ENCODE peak calls at places on chromosomes 16 and 17, in four cellular contexts. J, L, U and P are unnamed samples.

GRCh38 chr16:31577411-31577810 is 49.7 kb downstream of the AHSP start:
- DNase-seq in U (no peak), L (no peak), J (no peak), P (no peak)

GRCh38 chr16:86410076-86410475 is 100.3 kb upstream of the FOXF1 start:
- DNase-seq in L (no peak), J (no peak), U (no peak), P (no peak)

GRCh38 chr17:40099627-40100418 is 566 bp downstream of the NR1D1 start:
- DNase-seq in L (no peak), U (no peak), J (no peak), P (no peak)

GRCh38 chr17:44331249-44331760 is 6.7 kb upstream of the SLC25A39 start:
- DNase-seq in J (peak), U (peak), L (no peak), P (no peak)

GRCh38 chr16:30377812-30378235 is 3.2 kb downstream of the MYL11 start:
- DNase-seq in U (peak), L (peak), J (peak), P (peak)

GRCh38 chr16:29975811-29976511 is 2.3 kb downstream of the TAOK2 start:
- DNase-seq in U (no peak), J (no peak), L (no peak), P (no peak)

GRCh38 chr17:48760411-48760810 is 31.9 kb upstream of the HOXB13 start:
- DNase-seq in L (no peak), J (peak), U (no peak), P (no peak)

GRCh38 chr17:13338421-13338820 is 263.3 kb downstream of the HS3ST3A1 start:
- DNase-seq in L (no peak), U (no peak), J (no peak), P (no peak)

GRCh38 chr17:36837193-36837592 is 100.1 kb upstream of the LHX1 start:
- DNase-seq in L (no peak), J (no peak), U (no peak), P (no peak)

GRCh38 chr16:85114909-85115567 is 2.8 kb upstream of the CIBAR2 start:
- DNase-seq in J (peak), L (peak), U (peak), P (peak)

GRCh38 chr17:29076087-29076486 is 33.1 kb downstream of the PIPOX start:
- DNase-seq in L (no peak), U (no peak), J (no peak), P (no peak)

GRCh38 chr16:57297856-57298255 is 13.4 kb upstream of the PLLP start:
- DNase-seq in L (no peak), U (no peak), J (no peak), P (no peak)

DNA sequence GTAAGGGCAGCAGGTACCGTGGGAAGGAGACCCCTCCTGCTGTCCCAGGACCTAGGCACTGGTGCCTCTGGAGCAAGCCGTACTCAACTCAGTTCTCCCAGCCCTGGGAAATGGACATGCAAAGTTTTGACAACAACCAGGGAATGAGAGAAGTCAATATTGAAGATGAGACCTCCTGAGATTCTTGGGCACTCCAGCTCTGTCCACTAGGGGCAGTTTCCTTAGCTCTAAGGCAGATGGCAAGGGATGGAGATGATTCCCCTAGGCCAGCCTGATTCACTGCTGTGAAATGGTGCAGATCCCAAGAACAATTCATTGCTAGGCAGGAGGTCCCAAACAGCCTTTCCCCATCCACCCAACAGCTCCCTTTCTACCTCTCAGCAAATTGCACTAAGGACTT is 20.6 kb upstream of the SDR42E2 start:
- DNase-seq in J (no peak), U (no peak), L (no peak), P (peak)
- TF ChIP-seq CTCF in J (peak), U (peak), L (no peak), P (peak)

GRCh38 chr17:64016248-64016784 is 4.1 kb downstream of the ICAM2 start:
- DNase-seq in J (no peak), L (no peak), U (no peak), P (peak)
- TF ChIP-seq CTCF in J (peak), L (no peak), U (peak), P (no peak)

DNA sequence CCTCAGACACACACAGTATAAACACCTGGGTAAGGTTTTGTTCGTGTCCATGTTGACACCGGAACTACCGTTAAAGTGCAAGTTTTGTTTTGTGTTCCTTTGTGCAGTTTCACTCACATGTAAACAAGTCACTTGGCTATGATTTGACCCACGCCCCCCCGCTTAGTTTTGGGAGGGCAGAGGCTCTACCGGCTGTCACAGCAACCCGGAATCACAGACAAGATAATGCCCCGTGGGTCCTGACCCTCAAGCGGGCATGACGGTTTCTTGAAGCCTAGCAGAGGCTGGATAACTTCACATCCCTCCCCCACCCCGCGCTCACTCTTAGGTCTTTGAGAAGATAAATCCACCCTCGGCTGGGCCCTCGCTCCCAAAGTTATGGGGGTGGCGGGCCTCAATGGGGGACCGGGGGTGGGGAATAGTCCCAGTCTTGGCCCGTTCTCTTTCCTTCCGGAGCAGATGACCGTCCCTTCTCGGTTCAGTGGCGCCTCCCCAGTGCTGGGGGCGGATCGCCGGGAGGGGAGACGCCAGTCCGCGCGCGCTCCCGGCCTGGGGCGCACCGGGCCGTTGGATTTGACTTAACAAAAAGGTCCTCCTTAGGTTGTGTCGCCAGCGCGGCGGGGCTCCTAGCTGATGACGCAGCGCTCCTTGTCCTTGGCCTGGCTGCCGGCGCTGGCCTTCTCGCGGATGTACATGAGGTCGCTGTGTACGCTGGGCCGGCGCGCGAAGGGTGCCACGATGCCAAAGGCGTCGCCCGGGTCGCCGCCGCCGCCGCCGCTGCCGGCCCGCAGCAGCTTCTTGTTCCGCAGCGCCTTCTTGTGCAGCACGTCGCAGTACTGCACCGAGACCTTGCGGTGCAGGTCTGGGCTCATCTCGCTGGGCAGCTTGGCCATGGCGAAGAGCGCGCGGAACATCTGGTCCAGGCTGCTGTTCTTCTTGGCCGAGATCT is 1.4 kb downstream of the RASD1 start:
- DNase-seq in L (no peak), U (no peak), J (no peak), P (peak)
- TF ChIP-seq CTCF in L (no peak), U (no peak), J (no peak), P (no peak)

GRCh38 chr16:81832801-81833547 is 53.9 kb downstream of the PLCG2 start:
- DNase-seq in J (no peak), L (no peak), U (no peak), P (no peak)

GRCh38 chr16:81833751-81834150 is 54.7 kb downstream of the PLCG2 start:
- DNase-seq in L (no peak), U (no peak), J (no peak), P (no peak)

GRCh38 chr16:81834868-81835267 is 55.8 kb downstream of the PLCG2 start:
- DNase-seq in J (no peak), L (no peak), U (no peak), P (no peak)

GRCh38 chr16:81830845-81831600 is 51.9 kb downstream of the PLCG2 start:
- DNase-seq in L (no peak), U (no peak), J (no peak), P (no peak)

GRCh38 chr16:81831722-81832126 is 52.6 kb downstream of the PLCG2 start:
- DNase-seq in J (peak), U (peak), L (no peak), P (no peak)
- TF ChIP-seq CTCF in J (peak), U (no peak), L (no peak), P (no peak)

GRCh38 chr17:67375054-67375427 is 2.0 kb upstream of the PITPNC1 start:
- DNase-seq in U (no peak), J (no peak), L (no peak), P (no peak)
- TF ChIP-seq CTCF in U (no peak), J (no peak), L (no peak), P (no peak)

GRCh38 chr17:17485420-17485819 is 8.6 kb downstream of the MED9 start:
- DNase-seq in J (no peak), L (no peak), U (no peak), P (no peak)

GRCh38 chr17:17481860-17482259 is 5.1 kb downstream of the MED9 start:
- DNase-seq in L (no peak), U (no peak), J (no peak), P (no peak)

GRCh38 chr17:17487998-17488397 is 8.2 kb downstream of the RASD1 start:
- DNase-seq in J (no peak), L (no peak), U (no peak), P (no peak)

GRCh38 chr17:17480593-17481148 is 3.9 kb downstream of the MED9 start:
- DNase-seq in L (no peak), U (no peak), J (no peak), P (no peak)

DNA sequence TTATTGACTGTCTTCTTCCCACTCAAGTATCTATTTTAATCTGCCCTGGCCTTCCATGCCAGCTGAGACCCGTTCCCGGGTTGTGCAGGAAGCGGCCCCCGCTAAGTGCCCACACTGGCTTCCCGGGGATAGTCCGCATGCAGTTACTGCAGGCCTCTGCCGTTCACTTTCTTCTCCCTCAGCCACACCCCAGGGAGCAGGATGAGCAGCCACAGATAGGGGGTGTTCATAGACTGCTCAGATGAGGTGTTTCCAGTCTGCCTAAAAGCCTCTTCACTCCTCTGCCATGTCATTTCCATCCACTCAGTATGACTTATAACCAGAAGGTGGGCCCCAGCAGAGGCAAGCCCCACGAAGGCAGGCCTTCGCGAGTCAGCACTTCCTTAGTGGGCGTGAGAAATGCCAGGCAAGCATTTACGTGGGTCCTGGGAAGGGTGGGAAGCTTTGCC is 7.7 kb downstream of the MED9 start:
- DNase-seq in J (no peak), L (no peak), U (no peak), P (no peak)
- TF ChIP-seq CTCF in J (no peak), L (no peak), U (no peak), P (no peak)